ENCODE peak calls at places on chromosomes 7 and 10, in eight cellular contexts. D, S, E, I, Z, B, J and L are unnamed samples.

GRCh38 chr10:86786368-86786767 is 29.9 kb downstream of the BMPR1A start:
- DNase-seq in I (no peak), B (no peak), E (peak; percentile 11), J (no peak), D (no peak), Z (no peak), S (no peak), L (no peak)

GRCh38 chr7:143434660-143435059 is 8.6 kb upstream of the TAS2R60 start:
- DNase-seq in S (no peak), J (peak; percentile 60), I (no peak), D (no peak), E (peak; percentile 40), B (peak; percentile 17), Z (no peak), L (peak; percentile 85)

GRCh38 chr7:67542916-67543315 is 546.3 kb downstream of the TYW1 start:
- DNase-seq in J (no peak), Z (no peak), S (no peak), E (no peak), D (no peak), B (no peak), I (no peak), L (no peak)

GRCh38 chr10:28479366-28479765 is 53.6 kb upstream of the WAC start:
- DNase-seq in S (no peak), Z (no peak), E (no peak), J (no peak), D (no peak), B (no peak), I (no peak), L (no peak)

GRCh38 chr7:143305423-143306070 is 10.4 kb upstream of the CLCN1 start:
- DNase-seq in Z (peak; percentile 59), S (peak; percentile 72), I (peak; percentile 51), J (peak; percentile 54), E (peak; percentile 29), D (peak; percentile 29), B (peak; percentile 27), L (peak; percentile 31)

GRCh38 chr10:31708513-31708912 is 220.1 kb downstream of the ARHGAP12 start:
- DNase-seq in E (no peak), I (no peak), B (no peak), Z (no peak), D (no peak), S (no peak), J (no peak), L (no peak)

GRCh38 chr7:107884419-107884818 is 6.6 kb upstream of the DLD start:
- DNase-seq in B (no peak), E (no peak), Z (no peak), S (no peak), I (no peak), D (no peak), J (no peak), L (no peak)

GRCh38 chr10:101716891-101717659 is 22.1 kb upstream of the FBXW4 start:
- DNase-seq in S (no peak), Z (no peak), B (no peak), E (no peak), I (no peak), J (no peak), D (no peak), L (no peak)

GRCh38 chr7:88401009-88401623 is 94.4 kb upstream of the STEAP4 start:
- DNase-seq in S (no peak), E (no peak), I (no peak), Z (peak; percentile 40), B (no peak), D (peak; percentile 4), J (no peak), L (no peak)